ENCODE peak calls at places on chromosomes 4 and X, in five cellular contexts. One of them, this sample, is unnamed.

GRCh38 chr4:115042496-115042895 is 70.9 kb downstream of the NDST4 start:
- DNase-seq in adrenal gland: no peak
- DNase-seq in hypothalamus: no peak
- DNase-seq in substantia nigra: no peak
- DNase-seq in GM04504: no peak
- DNase-seq in this sample: no peak

GRCh38 chr4:108345862-108346530 is 177.3 kb upstream of the LEF1 start:
- DNase-seq in substantia nigra: no peak
- DNase-seq in GM04504: no peak
- DNase-seq in hypothalamus: no peak
- DNase-seq in adrenal gland: no peak
- DNase-seq in this sample: no peak

GRCh38 chrX:50941638-50942037 is 31.1 kb downstream of the BMP15 start:
- DNase-seq in GM04504: no peak
- DNase-seq in hypothalamus: no peak
- DNase-seq in substantia nigra: no peak
- DNase-seq in adrenal gland: peak; percentile 1
- DNase-seq in this sample: no peak

GRCh38 chr4:185738038-185738552 is 73.9 kb downstream of the SORBS2 start:
- DNase-seq in GM04504: peak; percentile 73
- DNase-seq in substantia nigra: no peak
- DNase-seq in adrenal gland: peak; percentile 70
- DNase-seq in hypothalamus: no peak
- DNase-seq in this sample: no peak

GRCh38 chr4:177006331-177006730 is 213.6 kb upstream of the VEGFC start:
- DNase-seq in GM04504: no peak
- DNase-seq in adrenal gland: no peak
- DNase-seq in substantia nigra: no peak
- DNase-seq in hypothalamus: no peak
- DNase-seq in this sample: no peak

GRCh38 chr4:134421734-134422133 is 220.1 kb upstream of the PABPC4L start:
- DNase-seq in GM04504: no peak
- DNase-seq in adrenal gland: no peak
- DNase-seq in substantia nigra: no peak
- DNase-seq in hypothalamus: no peak
- DNase-seq in this sample: no peak

GRCh38 chrX:80879143-80879542 is 69.5 kb upstream of the BRWD3 start:
- DNase-seq in adrenal gland: peak; percentile 30
- DNase-seq in substantia nigra: peak; percentile 1
- DNase-seq in GM04504: no peak
- DNase-seq in hypothalamus: peak; percentile 0
- DNase-seq in this sample: no peak

GRCh38 chr4:102564399-102564921 is 63.3 kb downstream of the NFKB1 start:
- DNase-seq in GM04504: peak; percentile 5
- DNase-seq in adrenal gland: no peak
- DNase-seq in hypothalamus: no peak
- DNase-seq in substantia nigra: no peak
- DNase-seq in this sample: no peak

GRCh38 chr4:6946497-6946896 is 36.9 kb downstream of the TBC1D14 start:
- DNase-seq in substantia nigra: no peak
- DNase-seq in hypothalamus: no peak
- DNase-seq in adrenal gland: no peak
- DNase-seq in GM04504: no peak
- DNase-seq in this sample: no peak

GRCh38 chrX:44945736-44946135 is 72.7 kb downstream of the KDM6A start:
- DNase-seq in hypothalamus: no peak
- DNase-seq in substantia nigra: no peak
- DNase-seq in GM04504: no peak
- DNase-seq in adrenal gland: no peak
- DNase-seq in this sample: no peak

GRCh38 chrX:125436855-125437254 is 117.2 kb downstream of the TEX13C start:
- DNase-seq in adrenal gland: no peak
- DNase-seq in hypothalamus: no peak
- DNase-seq in GM04504: no peak
- DNase-seq in substantia nigra: no peak
- DNase-seq in this sample: no peak

GRCh38 chr4:29046716-29047115 is 1673.5 kb upstream of the PCDH7 start:
- DNase-seq in hypothalamus: no peak
- DNase-seq in GM04504: no peak
- DNase-seq in substantia nigra: no peak
- DNase-seq in adrenal gland: no peak
- DNase-seq in this sample: no peak

GRCh38 chr4:143207555-143207954 is 22.8 kb downstream of the USP38 start:
- DNase-seq in GM04504: no peak
- DNase-seq in substantia nigra: no peak
- DNase-seq in hypothalamus: no peak
- DNase-seq in adrenal gland: no peak
- DNase-seq in this sample: no peak

GRCh38 chr4:80184791-80185756 is 12.2 kb upstream of the PRDM8 start:
- DNase-seq in adrenal gland: no peak
- DNase-seq in hypothalamus: no peak
- DNase-seq in GM04504: no peak
- DNase-seq in substantia nigra: no peak
- DNase-seq in this sample: no peak

GRCh38 chrX:11138498-11139390 is 27.6 kb downstream of the HCCS start:
- DNase-seq in hypothalamus: no peak
- DNase-seq in adrenal gland: no peak
- DNase-seq in substantia nigra: no peak
- DNase-seq in GM04504: no peak
- DNase-seq in this sample: no peak

GRCh38 chr4:28444886-28445496 is 1584.3 kb downstream of the STIM2 start:
- DNase-seq in substantia nigra: no peak
- DNase-seq in adrenal gland: no peak
- DNase-seq in GM04504: no peak
- DNase-seq in hypothalamus: no peak
- DNase-seq in this sample: no peak

GRCh38 chr4:7037425-7037824 is 5.7 kb upstream of the TADA2B start:
- DNase-seq in GM04504: no peak
- DNase-seq in substantia nigra: no peak
- DNase-seq in adrenal gland: no peak
- DNase-seq in hypothalamus: no peak
- DNase-seq in this sample: no peak

GRCh38 chr4:76783836-76784235 is 114.1 kb downstream of the SOWAHB start:
- DNase-seq in adrenal gland: no peak
- DNase-seq in substantia nigra: no peak
- DNase-seq in GM04504: no peak
- DNase-seq in hypothalamus: no peak
- DNase-seq in this sample: no peak